ENCODE peak calls at places on chromosome 20, in eight cellular contexts. T is GM20000; H is AG08396; V is NCI-H1092; J is ureter; N is naive thymus-derived CD4-positive, alpha-beta T cell; R is stimulated activated CD8-positive, alpha-beta memory T cell treated with anti-CD3 and anti-CD28 coated beads, Interleukin-2, amount 100 ng/mL, for 48 hours; Q is foreskin keratinocyte. L is an unnamed sample.

GRCh38 chr20:14055127-14055742 is 59.9 kb downstream of the MACROD2 start:
- DNase-seq in H (peak; percentile 26), J (peak; percentile 53), N (no peak), R (no peak), V (peak; percentile 47), T (peak; percentile 29), Q (no peak), L (no peak)

GRCh38 chr20:32526125-32526524 is 59.0 kb downstream of the NOL4L start:
- DNase-seq in H (no peak), T (no peak), Q (no peak), N (no peak), J (no peak), V (no peak), R (no peak), L (no peak)

GRCh38 chr20:63244468-63244867 is 8.8 kb downstream of the BIRC7 start:
- DNase-seq in V (no peak), R (no peak), N (no peak), Q (no peak), J (no peak), T (no peak), H (no peak), L (no peak)

GRCh38 chr20:42963796-42964195 is 225.9 kb downstream of the PTPRT start:
- DNase-seq in T (no peak), Q (no peak), V (no peak), R (no peak), J (no peak), N (no peak), H (peak; percentile 10), L (no peak)

GRCh38 chr20:63317061-63317460 is 24.1 kb downstream of the COL20A1 start:
- DNase-seq in R (no peak), V (no peak), T (no peak), N (no peak), J (no peak), H (no peak), Q (no peak), L (no peak)

GRCh38 chr20:58467572-58468330 is 47.4 kb downstream of the APCDD1L start:
- DNase-seq in T (no peak), N (no peak), H (no peak), V (no peak), J (no peak), Q (no peak), R (no peak), L (no peak)

GRCh38 chr20:57203204-57203603 is 63.2 kb downstream of the BMP7 start:
- DNase-seq in V (no peak), Q (no peak), H (no peak), N (no peak), R (no peak), J (no peak), T (no peak), L (no peak)

GRCh38 chr20:50824137-50824536 is 29.3 kb downstream of the BCAS4 start:
- DNase-seq in T (no peak), V (no peak), H (peak; percentile 54), N (no peak), R (no peak), J (peak; percentile 64), Q (no peak), L (no peak)

GRCh38 chr20:30168025-30168799 is 1089.3 kb upstream of the DEFB115 start:
- DNase-seq in R (peak; percentile 12), N (no peak), V (no peak), J (no peak), Q (no peak), H (no peak), T (peak; percentile 10), L (no peak)